ENCODE peak calls at places on chromosome 18, in eight cellular contexts. One of them, this sample, is unnamed.

GRCh38 chr18:28164772-28165483 is 12.0 kb downstream of the CDH2 start:
- DNase-seq in fibroblast of mammary gland: no peak
- DNase-seq in HL-60: no peak
- DNase-seq in heart left ventricle: no peak
- DNase-seq in astrocyte of the spinal cord: no peak
- DNase-seq in iPS DF 6.9: no peak
- DNase-seq in fibroblast of lung: no peak
- DNase-seq in fibroblast of the aortic adventitia: no peak
- DNase-seq in this sample: no peak

GRCh38 chr18:50870138-50870845 is 8.6 kb upstream of the ME2 start:
- DNase-seq in iPS DF 6.9: no peak
- DNase-seq in fibroblast of mammary gland: peak
- DNase-seq in HL-60: no peak
- DNase-seq in fibroblast of the aortic adventitia: peak
- DNase-seq in astrocyte of the spinal cord: peak
- DNase-seq in heart left ventricle: no peak
- DNase-seq in fibroblast of lung: peak
- DNase-seq in this sample: peak

GRCh38 chr18:48488388-48488850 is 50.4 kb upstream of the CTIF start:
- DNase-seq in heart left ventricle: peak
- DNase-seq in fibroblast of the aortic adventitia: peak
- DNase-seq in astrocyte of the spinal cord: peak
- DNase-seq in fibroblast of mammary gland: peak
- DNase-seq in HL-60: no peak
- DNase-seq in fibroblast of lung: peak
- DNase-seq in iPS DF 6.9: no peak
- DNase-seq in this sample: peak

GRCh38 chr18:74722237-74722636 is 124.6 kb downstream of the ZNF407 start:
- DNase-seq in fibroblast of lung: peak
- DNase-seq in fibroblast of the aortic adventitia: peak
- DNase-seq in astrocyte of the spinal cord: peak
- DNase-seq in HL-60: peak
- DNase-seq in heart left ventricle: no peak
- DNase-seq in iPS DF 6.9: no peak
- DNase-seq in fibroblast of mammary gland: peak
- DNase-seq in this sample: no peak

GRCh38 chr18:76445275-76445674 is 49.8 kb downstream of the ZNF516 start:
- DNase-seq in heart left ventricle: no peak
- DNase-seq in fibroblast of the aortic adventitia: peak
- DNase-seq in HL-60: no peak
- DNase-seq in fibroblast of lung: peak
- DNase-seq in iPS DF 6.9: no peak
- DNase-seq in astrocyte of the spinal cord: peak
- DNase-seq in fibroblast of mammary gland: peak
- DNase-seq in this sample: peak

GRCh38 chr18:79964330-79965118 is at the start of gene HSBP1L1:
- DNase-seq in HL-60: no peak
- DNase-seq in fibroblast of mammary gland: peak
- DNase-seq in heart left ventricle: peak
- DNase-seq in fibroblast of the aortic adventitia: peak
- DNase-seq in iPS DF 6.9: no peak
- DNase-seq in astrocyte of the spinal cord: no peak
- DNase-seq in fibroblast of lung: peak
- DNase-seq in this sample: peak

GRCh38 chr18:47847635-47848034 is 82.8 kb downstream of the SMAD2 start:
- DNase-seq in iPS DF 6.9: no peak
- DNase-seq in fibroblast of mammary gland: no peak
- DNase-seq in HL-60: no peak
- DNase-seq in heart left ventricle: no peak
- DNase-seq in fibroblast of lung: no peak
- DNase-seq in fibroblast of the aortic adventitia: no peak
- DNase-seq in astrocyte of the spinal cord: no peak
- DNase-seq in this sample: no peak

GRCh38 chr18:48961547-48961946 is 10.8 kb upstream of the SMAD7 start:
- DNase-seq in astrocyte of the spinal cord: no peak
- DNase-seq in iPS DF 6.9: no peak
- DNase-seq in fibroblast of lung: peak
- DNase-seq in HL-60: no peak
- DNase-seq in fibroblast of mammary gland: no peak
- DNase-seq in fibroblast of the aortic adventitia: no peak
- DNase-seq in heart left ventricle: no peak
- DNase-seq in this sample: no peak

GRCh38 chr18:25262920-25263319 is 89.0 kb downstream of the ZNF521 start:
- DNase-seq in fibroblast of lung: peak
- DNase-seq in astrocyte of the spinal cord: peak
- DNase-seq in heart left ventricle: no peak
- DNase-seq in fibroblast of the aortic adventitia: peak
- DNase-seq in HL-60: no peak
- DNase-seq in iPS DF 6.9: no peak
- DNase-seq in fibroblast of mammary gland: peak
- DNase-seq in this sample: no peak

GRCh38 chr18:80253871-80254492 is 6.7 kb upstream of the PARD6G start:
- DNase-seq in heart left ventricle: no peak
- DNase-seq in astrocyte of the spinal cord: no peak
- DNase-seq in HL-60: no peak
- DNase-seq in fibroblast of mammary gland: peak
- DNase-seq in fibroblast of the aortic adventitia: no peak
- DNase-seq in fibroblast of lung: no peak
- DNase-seq in iPS DF 6.9: no peak
- DNase-seq in this sample: peak

GRCh38 chr18:49464718-49465598 is 4.5 kb upstream of the DYM start:
- DNase-seq in fibroblast of mammary gland: peak
- DNase-seq in iPS DF 6.9: peak
- DNase-seq in heart left ventricle: no peak
- DNase-seq in fibroblast of lung: peak
- DNase-seq in astrocyte of the spinal cord: peak
- DNase-seq in fibroblast of the aortic adventitia: peak
- DNase-seq in HL-60: no peak
- DNase-seq in this sample: peak

GRCh38 chr18:34835466-34835865 is 125.4 kb downstream of the DTNA start:
- DNase-seq in astrocyte of the spinal cord: no peak
- DNase-seq in fibroblast of mammary gland: no peak
- DNase-seq in iPS DF 6.9: no peak
- DNase-seq in heart left ventricle: no peak
- DNase-seq in fibroblast of the aortic adventitia: no peak
- DNase-seq in fibroblast of lung: no peak
- DNase-seq in HL-60: no peak
- DNase-seq in this sample: no peak

GRCh38 chr18:79911009-79911870 is 40.2 kb downstream of the SLC66A2 start:
- DNase-seq in fibroblast of lung: no peak
- DNase-seq in fibroblast of mammary gland: no peak
- DNase-seq in fibroblast of the aortic adventitia: no peak
- DNase-seq in iPS DF 6.9: no peak
- DNase-seq in heart left ventricle: peak
- DNase-seq in astrocyte of the spinal cord: no peak
- DNase-seq in HL-60: no peak
- DNase-seq in this sample: no peak

GRCh38 chr18:79750980-79751571 is 46.7 kb upstream of the KCNG2 start:
- DNase-seq in heart left ventricle: no peak
- DNase-seq in astrocyte of the spinal cord: no peak
- DNase-seq in fibroblast of lung: no peak
- DNase-seq in fibroblast of the aortic adventitia: no peak
- DNase-seq in fibroblast of mammary gland: no peak
- DNase-seq in HL-60: no peak
- DNase-seq in iPS DF 6.9: no peak
- DNase-seq in this sample: no peak

DNA sequence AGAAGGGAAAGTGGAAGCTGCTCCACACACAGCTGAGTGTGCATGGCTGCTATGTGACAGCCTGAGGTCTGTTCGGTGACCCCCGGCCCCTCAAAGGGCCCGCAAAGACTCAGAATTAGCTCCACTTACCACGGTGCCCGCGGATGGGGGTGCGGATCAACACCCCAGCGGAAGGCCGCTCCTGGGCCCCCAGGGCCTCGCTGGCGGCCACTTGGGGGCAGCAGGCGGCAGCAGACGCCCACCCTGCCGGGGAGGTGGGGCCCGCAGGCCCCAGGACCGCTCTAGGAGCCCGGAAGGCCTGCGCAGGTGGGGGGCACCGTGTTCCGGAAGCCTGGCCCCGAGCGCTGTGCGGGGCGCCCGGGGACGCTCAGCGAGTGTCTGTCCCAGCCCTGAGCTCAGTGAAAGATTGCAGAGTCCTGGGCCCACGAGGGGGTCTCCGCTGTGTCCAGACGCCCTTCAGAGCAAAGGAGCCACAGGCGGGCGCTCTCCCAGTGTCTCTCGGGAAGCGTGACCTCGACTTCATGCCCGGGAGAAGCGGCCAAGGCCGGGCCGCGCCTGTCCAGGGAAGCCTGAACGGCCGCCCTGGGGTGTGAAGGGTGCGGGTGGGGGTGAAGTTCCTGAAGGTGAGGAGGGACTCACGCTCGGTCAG is 118.6 kb downstream of the VAPA start:
- DNase-seq in heart left ventricle: no peak
- DNase-seq in fibroblast of mammary gland: no peak
- DNase-seq in fibroblast of the aortic adventitia: no peak
- DNase-seq in astrocyte of the spinal cord: no peak
- DNase-seq in HL-60: no peak
- DNase-seq in iPS DF 6.9: no peak
- DNase-seq in fibroblast of lung: peak
- DNase-seq in this sample: no peak
- H3K4me3 ChIP-seq in heart left ventricle: peak
- H3K4me3 ChIP-seq in fibroblast of mammary gland: no peak
- H3K4me3 ChIP-seq in fibroblast of the aortic adventitia: no peak
- H3K4me3 ChIP-seq in astrocyte of the spinal cord: no peak
- H3K4me3 ChIP-seq in HL-60: no peak
- H3K4me3 ChIP-seq in iPS DF 6.9: peak
- H3K4me3 ChIP-seq in fibroblast of lung: no peak
- H3K4me3 ChIP-seq in this sample: no peak

GRCh38 chr18:60466671-60467070 is 94.1 kb upstream of the MC4R start:
- DNase-seq in fibroblast of the aortic adventitia: peak
- DNase-seq in fibroblast of mammary gland: no peak
- DNase-seq in iPS DF 6.9: no peak
- DNase-seq in HL-60: no peak
- DNase-seq in fibroblast of lung: peak
- DNase-seq in astrocyte of the spinal cord: peak
- DNase-seq in heart left ventricle: no peak
- DNase-seq in this sample: no peak

GRCh38 chr18:60471652-60472051 is 99.1 kb upstream of the MC4R start:
- DNase-seq in iPS DF 6.9: no peak
- DNase-seq in fibroblast of mammary gland: no peak
- DNase-seq in heart left ventricle: no peak
- DNase-seq in HL-60: no peak
- DNase-seq in fibroblast of lung: peak
- DNase-seq in astrocyte of the spinal cord: peak
- DNase-seq in fibroblast of the aortic adventitia: peak
- DNase-seq in this sample: no peak

DNA sequence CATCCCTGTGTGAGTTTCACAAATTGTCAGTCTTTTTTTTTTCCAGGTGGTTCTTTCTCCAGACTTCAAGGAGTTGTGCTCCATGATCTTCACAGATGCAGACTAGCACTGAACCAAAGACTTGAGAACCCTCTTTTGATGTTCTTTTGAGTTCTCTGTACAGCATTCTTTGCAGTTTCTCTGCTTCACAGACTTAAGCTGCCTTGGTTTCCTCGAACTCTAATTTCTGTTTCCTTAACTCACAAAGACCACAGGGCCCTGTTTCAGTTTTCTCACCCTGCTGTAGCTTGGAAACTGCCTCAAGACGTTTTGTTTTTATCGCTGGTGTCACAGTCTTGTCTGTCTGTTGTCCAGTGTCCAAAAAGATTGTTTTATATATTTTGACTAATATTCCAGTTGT is 96.8 kb upstream of the MC4R start:
- DNase-seq in fibroblast of mammary gland: no peak
- DNase-seq in fibroblast of lung: no peak
- DNase-seq in iPS DF 6.9: no peak
- DNase-seq in astrocyte of the spinal cord: no peak
- DNase-seq in fibroblast of the aortic adventitia: no peak
- DNase-seq in heart left ventricle: no peak
- DNase-seq in HL-60: no peak
- DNase-seq in this sample: no peak
- H3K4me3 ChIP-seq in fibroblast of mammary gland: no peak
- H3K4me3 ChIP-seq in fibroblast of lung: no peak
- H3K4me3 ChIP-seq in iPS DF 6.9: no peak
- H3K4me3 ChIP-seq in astrocyte of the spinal cord: no peak
- H3K4me3 ChIP-seq in fibroblast of the aortic adventitia: no peak
- H3K4me3 ChIP-seq in heart left ventricle: no peak
- H3K4me3 ChIP-seq in HL-60: no peak
- H3K4me3 ChIP-seq in this sample: no peak

GRCh38 chr18:55324166-55324565 is 263.8 kb downstream of the TCF4 start:
- DNase-seq in astrocyte of the spinal cord: no peak
- DNase-seq in heart left ventricle: no peak
- DNase-seq in iPS DF 6.9: no peak
- DNase-seq in fibroblast of the aortic adventitia: no peak
- DNase-seq in fibroblast of lung: no peak
- DNase-seq in fibroblast of mammary gland: no peak
- DNase-seq in HL-60: no peak
- DNase-seq in this sample: no peak

GRCh38 chr18:55321268-55322175 is 266.5 kb downstream of the TCF4 start:
- DNase-seq in heart left ventricle: peak
- DNase-seq in fibroblast of mammary gland: peak
- DNase-seq in HL-60: no peak
- DNase-seq in astrocyte of the spinal cord: peak
- DNase-seq in iPS DF 6.9: no peak
- DNase-seq in fibroblast of lung: peak
- DNase-seq in fibroblast of the aortic adventitia: peak
- DNase-seq in this sample: peak

GRCh38 chr18:55320399-55321255 is 267.4 kb downstream of the TCF4 start:
- DNase-seq in fibroblast of lung: peak
- DNase-seq in astrocyte of the spinal cord: peak
- DNase-seq in fibroblast of mammary gland: peak
- DNase-seq in fibroblast of the aortic adventitia: peak
- DNase-seq in heart left ventricle: no peak
- DNase-seq in iPS DF 6.9: no peak
- DNase-seq in HL-60: no peak
- DNase-seq in this sample: peak

GRCh38 chr18:55323051-55323994 is 264.7 kb downstream of the TCF4 start:
- DNase-seq in iPS DF 6.9: no peak
- DNase-seq in HL-60: no peak
- DNase-seq in fibroblast of lung: peak
- DNase-seq in astrocyte of the spinal cord: peak
- DNase-seq in fibroblast of mammary gland: peak
- DNase-seq in heart left ventricle: no peak
- DNase-seq in fibroblast of the aortic adventitia: peak
- DNase-seq in this sample: peak

GRCh38 chr18:55322176-55322735 is 265.7 kb downstream of the TCF4 start:
- DNase-seq in fibroblast of the aortic adventitia: peak
- DNase-seq in fibroblast of mammary gland: peak
- DNase-seq in heart left ventricle: peak
- DNase-seq in astrocyte of the spinal cord: peak
- DNase-seq in iPS DF 6.9: no peak
- DNase-seq in fibroblast of lung: peak
- DNase-seq in HL-60: no peak
- DNase-seq in this sample: peak
- H3K4me3 ChIP-seq in fibroblast of the aortic adventitia: peak
- H3K4me3 ChIP-seq in fibroblast of mammary gland: peak
- H3K4me3 ChIP-seq in heart left ventricle: peak
- H3K4me3 ChIP-seq in astrocyte of the spinal cord: peak
- H3K4me3 ChIP-seq in iPS DF 6.9: peak
- H3K4me3 ChIP-seq in fibroblast of lung: peak
- H3K4me3 ChIP-seq in HL-60: peak
- H3K4me3 ChIP-seq in this sample: peak

DNA sequence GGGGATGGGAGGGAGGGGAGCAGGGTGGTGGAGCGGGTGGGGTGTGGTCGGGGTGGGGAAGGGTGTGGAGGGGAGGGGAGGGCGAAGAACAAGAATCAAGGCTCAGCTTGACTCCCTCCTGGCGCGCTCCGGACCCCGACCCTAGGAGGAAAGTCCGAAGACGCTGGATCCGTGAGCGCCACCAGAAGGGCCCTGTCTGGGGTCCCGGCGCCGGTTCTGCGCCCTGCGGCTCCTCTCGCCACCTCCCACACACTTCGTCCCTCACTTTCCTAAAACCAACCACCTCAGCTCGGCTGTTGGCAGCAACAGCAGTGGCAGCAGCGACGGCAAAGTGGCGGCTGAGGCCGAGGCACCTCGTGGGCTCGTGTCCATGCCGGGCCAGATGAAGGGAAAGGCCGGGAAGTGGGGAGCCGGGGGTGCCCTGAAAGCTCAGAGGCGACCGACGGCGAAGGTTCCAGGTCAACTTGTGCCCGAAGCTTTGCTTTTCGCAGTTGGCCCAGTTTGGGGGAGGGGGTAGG is 2.1 kb downstream of the KLHL14 start:
- DNase-seq in heart left ventricle: peak
- DNase-seq in fibroblast of the aortic adventitia: no peak
- DNase-seq in iPS DF 6.9: no peak
- DNase-seq in HL-60: no peak
- DNase-seq in astrocyte of the spinal cord: no peak
- DNase-seq in fibroblast of mammary gland: no peak
- DNase-seq in fibroblast of lung: no peak
- DNase-seq in this sample: no peak
- H3K4me3 ChIP-seq in heart left ventricle: peak
- H3K4me3 ChIP-seq in fibroblast of the aortic adventitia: no peak
- H3K4me3 ChIP-seq in iPS DF 6.9: peak
- H3K4me3 ChIP-seq in HL-60: no peak
- H3K4me3 ChIP-seq in astrocyte of the spinal cord: peak
- H3K4me3 ChIP-seq in fibroblast of mammary gland: peak
- H3K4me3 ChIP-seq in fibroblast of lung: no peak
- H3K4me3 ChIP-seq in this sample: peak

This sample was measured in A673.